ENCODE peak calls at places on chromosome X, in six cellular contexts. A is IMR-90, U is heart left ventricle, R is A549, E is upper lobe of left lung, W is body of pancreas. J is an unnamed sample.

GRCh38 chrX:38860106-38861013 is 59.1 kb downstream of the MID1IP1 start:
- DNase-seq in R (no peak), U (no peak), W (no peak), E (no peak), A (no peak), J (no peak)

GRCh38 chrX:70439016-70439415 is 5.6 kb upstream of the DLG3 start:
- DNase-seq in E (no peak), R (no peak), U (no peak), A (no peak), W (no peak), J (no peak)

GRCh38 chrX:97844943-97845342 is 961.2 kb downstream of the RPA4 start:
- DNase-seq in R (no peak), A (no peak), U (no peak), W (no peak), E (no peak), J (no peak)

GRCh38 chrX:4173743-4174142 is 460.3 kb upstream of the PRKX start:
- DNase-seq in A (no peak), W (no peak), E (no peak), U (no peak), R (no peak), J (no peak)

GRCh38 chrX:71098302-71098701 is 2.7 kb downstream of the FOXO4 start:
- DNase-seq in A (peak; percentile 23), R (peak; percentile 55), U (peak; percentile 51), W (peak; percentile 55), E (peak; percentile 70), J (no peak)

GRCh38 chrX:155068165-155068564 is 2.8 kb downstream of the CMC4 start:
- DNase-seq in R (peak; percentile 41), U (no peak), A (peak; percentile 70), E (no peak), W (no peak), J (no peak)

GRCh38 chrX:15781964-15782711 is 8.1 kb upstream of the ZRSR2 start:
- DNase-seq in E (no peak), U (no peak), R (no peak), A (no peak), W (no peak), J (no peak)

GRCh38 chrX:7115557-7115956 is 32.0 kb upstream of the STS start:
- DNase-seq in E (no peak), A (no peak), R (no peak), U (peak; percentile 45), W (no peak), J (no peak)

GRCh38 chrX:85024562-85024961 is 20.9 kb downstream of the APOOL start:
- DNase-seq in U (no peak), E (no peak), A (no peak), W (no peak), R (no peak), J (no peak)

GRCh38 chrX:94123062-94123461 is 449.1 kb downstream of the FAM133A start:
- DNase-seq in E (no peak), U (no peak), W (no peak), A (no peak), R (no peak), J (no peak)

GRCh38 chrX:16851827-16852226 is 18.3 kb downstream of the RBBP7 start:
- DNase-seq in A (no peak), R (no peak), E (no peak), U (no peak), W (no peak), J (no peak)

GRCh38 chrX:16853537-16853936 is 16.6 kb downstream of the RBBP7 start:
- DNase-seq in U (no peak), E (no peak), A (peak; percentile 46), W (no peak), R (no peak), J (no peak)

GRCh38 chrX:16856744-16857143 is 13.4 kb downstream of the RBBP7 start:
- DNase-seq in E (no peak), R (no peak), U (no peak), A (no peak), W (no peak), J (no peak)

GRCh38 chrX:16852617-16853179 is 17.5 kb downstream of the RBBP7 start:
- DNase-seq in U (no peak), R (no peak), A (no peak), E (no peak), W (no peak), J (no peak)

DNA sequence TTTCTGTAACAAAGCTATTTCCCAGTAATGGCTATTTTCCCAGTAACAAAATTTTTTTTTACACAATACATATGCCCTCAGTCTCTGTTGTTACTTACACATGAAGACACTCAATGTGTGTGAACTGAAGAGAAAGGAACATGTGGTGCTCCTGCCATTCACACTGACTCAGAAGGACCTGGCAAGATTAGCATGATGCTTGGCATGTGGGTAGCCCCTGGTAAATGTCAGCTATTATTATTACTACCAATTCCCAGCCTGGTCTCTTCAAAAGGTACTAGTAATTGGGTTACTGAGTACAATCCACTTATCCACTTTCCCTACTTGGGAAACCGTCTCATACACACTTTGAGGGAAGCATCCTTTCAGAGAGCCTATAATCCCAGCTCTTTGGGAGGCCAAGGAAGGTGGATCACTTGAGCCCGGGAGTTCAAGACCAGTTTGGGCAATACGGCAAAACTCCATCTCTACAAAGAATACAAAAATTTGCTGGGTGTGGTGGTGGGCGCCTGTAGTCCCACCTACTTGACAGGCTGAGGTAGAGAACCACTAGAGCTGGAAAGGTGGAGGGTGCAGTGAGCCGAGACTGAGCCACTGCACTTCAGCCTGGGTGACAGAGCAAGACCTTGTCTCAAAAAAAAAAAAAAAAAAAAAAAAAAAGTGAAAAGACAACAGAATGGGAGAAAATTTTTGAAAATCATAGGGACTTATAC is 14.6 kb downstream of the RBBP7 start:
- DNase-seq in R (no peak), U (no peak), W (no peak), E (no peak), A (no peak), J (no peak)
- H3K4me3 ChIP-seq in R (no peak overlapping the region), U (no peak overlapping the region), W (no peak overlapping the region), E (no peak overlapping the region), A (no peak overlapping the region), J (no peak overlapping the region)

GRCh38 chrX:147877726-147878125 is 34.0 kb upstream of the FMR1 start:
- DNase-seq in A (no peak), E (no peak), R (no peak), U (no peak), W (no peak), J (no peak)
- TF ChIP-seq POLR2A in A (no peak), E (no peak), R (no peak), U (no peak), W (no peak), J (no peak)

GRCh38 chrX:51440365-51440764 is 56.0 kb downstream of the NUDT11 start:
- DNase-seq in R (no peak), E (no peak), U (no peak), W (no peak), A (no peak), J (no peak)

GRCh38 chrX:51435101-51435500 is 61.3 kb downstream of the NUDT11 start:
- DNase-seq in U (no peak), W (no peak), E (no peak), A (no peak), R (no peak), J (no peak)

GRCh38 chrX:51437521-51437920 is 58.9 kb downstream of the NUDT11 start:
- DNase-seq in A (no peak), U (no peak), W (no peak), R (no peak), E (no peak), J (no peak)
- H3K4me3 ChIP-seq in A (no peak overlapping the region), U (no peak overlapping the region), W (no peak overlapping the region), R (no peak overlapping the region), E (no peak overlapping the region), J (no peak overlapping the region)

GRCh38 chrX:148774276-148774675 is 273.9 kb downstream of the AFF2 start:
- DNase-seq in W (no peak), A (no peak), R (no peak), E (no peak), U (no peak), J (no peak)

GRCh38 chrX:148771440-148771839 is 271.0 kb downstream of the AFF2 start:
- DNase-seq in R (no peak), U (no peak), A (no peak), W (no peak), E (no peak), J (no peak)
- TF ChIP-seq POLR2A in R (no peak), U (no peak), A (no peak), W (no peak), E (no peak), J (no peak)